ENCODE peak calls at places on chromosomes 13 and 19, in seven cellular contexts. B, I, O, H, U, A and X are unnamed samples.

GRCh38 chr13:29438772-29439171 is 156.7 kb downstream of the SLC7A1 start:
- DNase-seq in I (no peak), A (no peak), O (no peak), B (no peak), H (peak), U (no peak), X (peak)

GRCh38 chr19:47274891-47275865 is 493 bp downstream of the INAFM1 start:
- DNase-seq in U (no peak), H (peak), A (no peak), B (peak), O (no peak), I (no peak), X (peak)

GRCh38 chr13:26440111-26440510 is 117.4 kb upstream of the WASF3 start:
- DNase-seq in O (no peak), I (no peak), A (no peak), U (no peak), H (no peak), B (no peak), X (peak)

GRCh38 chr19:4597975-4598671 is 38.6 kb upstream of the SEMA6B start:
- DNase-seq in A (peak), B (no peak), H (no peak), U (peak), I (no peak), O (peak), X (no peak)

GRCh38 chr13:39773833-39774232 is 118.4 kb downstream of the COG6 start:
- DNase-seq in I (no peak), O (peak), A (no peak), H (peak), U (no peak), B (peak), X (peak)

GRCh38 chr19:41449079-41449864 is 6.3 kb downstream of the ERICH4 start:
- DNase-seq in I (peak), A (peak), H (peak), O (peak), U (peak), B (peak), X (peak)

GRCh38 chr19:41431426-41432386 is 4.5 kb upstream of the B3GNT8 start:
- DNase-seq in B (peak), A (no peak), O (peak), H (peak), I (no peak), U (no peak), X (no peak)

GRCh38 chr13:106337096-106337495 is 198.4 kb downstream of the EFNB2 start:
- DNase-seq in I (no peak), A (no peak), U (no peak), O (no peak), B (no peak), H (peak), X (peak)

GRCh38 chr19:46975918-46976782 is 43.5 kb upstream of the NPAS1 start:
- DNase-seq in I (no peak), O (peak), A (no peak), B (peak), H (peak), U (no peak), X (peak)

GRCh38 chr19:56661248-56661647 is 10.3 kb downstream of the ZNF835 start:
- DNase-seq in H (no peak), B (no peak), O (no peak), U (no peak), I (no peak), A (no peak), X (no peak)

GRCh38 chr19:4370418-4371041 is 27.2 kb downstream of the MPND start:
- DNase-seq in I (no peak), O (no peak), U (no peak), B (no peak), A (no peak), H (no peak), X (no peak)

GRCh38 chr19:46489445-46490272 is 6.0 kb downstream of the PNMA8B start:
- DNase-seq in B (peak), H (peak), I (no peak), O (no peak), U (no peak), A (no peak), X (peak)

GRCh38 chr19:48674216-48674809 is 1.5 kb upstream of the NTN5 start:
- DNase-seq in H (no peak), B (no peak), O (no peak), A (no peak), I (no peak), U (no peak), X (no peak)

GRCh38 chr19:4575267-4575793 is 15.8 kb upstream of the SEMA6B start:
- DNase-seq in O (peak), I (no peak), H (peak), B (peak), A (no peak), U (no peak), X (peak)

GRCh38 chr19:5539431-5539833 is 28.3 kb downstream of the TINCR start:
- DNase-seq in I (no peak), O (no peak), U (no peak), B (no peak), A (no peak), H (no peak), X (no peak)